ENCODE peak calls at places on chromosomes 1 and 21, in four cellular contexts. K is CD4-positive, alpha-beta T cell; R is GM13976; N is WTC11. S is an unnamed sample.

GRCh38 chr1:47781171-47781959 is 215.8 kb downstream of the TRABD2B start:
- DNase-seq in K (no peak), R (no peak), N (no peak), S (no peak)

GRCh38 chr1:165884690-165885304 is 57.4 kb downstream of the UCK2 start:
- DNase-seq in K (no peak), R (no peak), N (no peak), S (no peak)

GRCh38 chr21:34513109-34513675 is 1.2 kb upstream of the KCNE1 start:
- DNase-seq in K (no peak), R (no peak), N (no peak), S (no peak)

GRCh38 chr1:227316456-227316855 is 1.8 kb downstream of the CDC42BPA start:
- DNase-seq in K (no peak), R (no peak), N (no peak), S (no peak)

GRCh38 chr1:150970818-150971582 is 3.6 kb downstream of the CERS2 start:
- DNase-seq in K (no peak), R (no peak), N (no peak), S (peak)

GRCh38 chr1:157490337-157491165 is 61.8 kb downstream of the FCRL5 start:
- DNase-seq in K (peak), R (peak), N (peak), S (no peak)

GRCh38 chr1:8015036-8015808 is 10.9 kb downstream of the ERRFI1 start:
- DNase-seq in K (no peak), R (peak), N (no peak), S (no peak)

GRCh38 chr1:41613646-41614592 is 129.4 kb upstream of the EDN2 start:
- DNase-seq in K (no peak), R (no peak), N (no peak), S (no peak)

GRCh38 chr1:52651904-52652303 is 18.9 kb downstream of the SHISAL2A start:
- DNase-seq in K (no peak), R (no peak), N (no peak), S (no peak)

GRCh38 chr1:172929006-172929405 is 121.7 kb downstream of the TNFSF18 start:
- DNase-seq in K (no peak), R (no peak), N (no peak), S (no peak)

GRCh38 chr1:196660912-196661311 is 9.1 kb downstream of the CFH start:
- DNase-seq in K (no peak), R (peak), N (no peak), S (no peak)

GRCh38 chr1:180908084-180908765 is 4.5 kb upstream of the KIAA1614 start:
- DNase-seq in K (no peak), R (no peak), N (no peak), S (no peak)

GRCh38 chr1:44783697-44784093 is 4.3 kb downstream of the BEST4 start:
- DNase-seq in K (no peak), R (no peak), N (no peak), S (no peak)

GRCh38 chr1:172779501-172779900 is 120.6 kb downstream of the FASLG start:
- DNase-seq in K (no peak), R (no peak), N (no peak), S (no peak)

GRCh38 chr1:186391841-186392240 is 16.2 kb downstream of the ODR4 start:
- DNase-seq in K (no peak), R (no peak), N (no peak), S (no peak)

GRCh38 chr1:150008699-150009098 is 1.8 kb downstream of the OTUD7B start:
- DNase-seq in K (no peak), R (no peak), N (no peak), S (no peak)

GRCh38 chr1:66335859-66336640 is 197.9 kb upstream of the SGIP1 start:
- DNase-seq in K (peak), R (peak), N (no peak), S (peak)

GRCh38 chr1:174258148-174258550 is 98.8 kb downstream of the RABGAP1L start:
- DNase-seq in K (no peak), R (peak), N (peak), S (no peak)

GRCh38 chr1:180268556-180269044 is 38.5 kb downstream of the LHX4 start:
- DNase-seq in K (no peak), R (no peak), N (no peak), S (no peak)

GRCh38 chr1:203464226-203464625 is 11.4 kb upstream of the PRELP start:
- DNase-seq in K (no peak), R (no peak), N (no peak), S (peak)

GRCh38 chr21:42679319-42679981 is 26.0 kb downstream of the PDE9A start:
- DNase-seq in K (no peak), R (no peak), N (peak), S (no peak)

GRCh38 chr1:207034998-207035397 is 2.4 kb upstream of the C1orf116 start:
- DNase-seq in K (no peak), R (no peak), N (no peak), S (no peak)

GRCh38 chr1:94044290-94044790 is 76.6 kb downstream of the ABCA4 start:
- DNase-seq in K (no peak), R (no peak), N (no peak), S (no peak)

GRCh38 chr1:161305872-161306519 is 3.8 kb downstream of the MPZ start:
- DNase-seq in K (peak), R (peak), N (peak), S (peak)

GRCh38 chr21:32702702-32703101 is 25.1 kb downstream of the SYNJ1 start:
- DNase-seq in K (no peak), R (no peak), N (no peak), S (no peak)

GRCh38 chr1:111561328-111561727 is 57.9 kb upstream of the ADORA3 start:
- DNase-seq in K (no peak), R (no peak), N (no peak), S (no peak)

GRCh38 chr1:33391669-33392068 is 39.2 kb downstream of the PHC2 start:
- DNase-seq in K (no peak), R (no peak), N (no peak), S (no peak)

GRCh38 chr1:53615101-53615500 is 123.9 kb downstream of the GLIS1 start:
- DNase-seq in K (no peak), R (no peak), N (no peak), S (no peak)

GRCh38 chr1:172742599-172743500 is 83.9 kb downstream of the FASLG start:
- DNase-seq in K (no peak), R (no peak), N (no peak), S (no peak)

GRCh38 chr1:185325413-185325812 is 8.4 kb upstream of the IVNS1ABP start:
- DNase-seq in K (no peak), R (no peak), N (no peak), S (no peak)

GRCh38 chr1:167695150-167695549 is 26.6 kb upstream of the MPZL1 start:
- DNase-seq in K (no peak), R (no peak), N (no peak), S (no peak)

GRCh38 chr1:96309783-96310182 is 411.8 kb upstream of the PTBP2 start:
- DNase-seq in K (no peak), R (no peak), N (no peak), S (no peak)

GRCh38 chr1:169466259-169467230 is 19.2 kb downstream of the SLC19A2 start:
- DNase-seq in K (no peak), R (no peak), N (no peak), S (no peak)

DNA sequence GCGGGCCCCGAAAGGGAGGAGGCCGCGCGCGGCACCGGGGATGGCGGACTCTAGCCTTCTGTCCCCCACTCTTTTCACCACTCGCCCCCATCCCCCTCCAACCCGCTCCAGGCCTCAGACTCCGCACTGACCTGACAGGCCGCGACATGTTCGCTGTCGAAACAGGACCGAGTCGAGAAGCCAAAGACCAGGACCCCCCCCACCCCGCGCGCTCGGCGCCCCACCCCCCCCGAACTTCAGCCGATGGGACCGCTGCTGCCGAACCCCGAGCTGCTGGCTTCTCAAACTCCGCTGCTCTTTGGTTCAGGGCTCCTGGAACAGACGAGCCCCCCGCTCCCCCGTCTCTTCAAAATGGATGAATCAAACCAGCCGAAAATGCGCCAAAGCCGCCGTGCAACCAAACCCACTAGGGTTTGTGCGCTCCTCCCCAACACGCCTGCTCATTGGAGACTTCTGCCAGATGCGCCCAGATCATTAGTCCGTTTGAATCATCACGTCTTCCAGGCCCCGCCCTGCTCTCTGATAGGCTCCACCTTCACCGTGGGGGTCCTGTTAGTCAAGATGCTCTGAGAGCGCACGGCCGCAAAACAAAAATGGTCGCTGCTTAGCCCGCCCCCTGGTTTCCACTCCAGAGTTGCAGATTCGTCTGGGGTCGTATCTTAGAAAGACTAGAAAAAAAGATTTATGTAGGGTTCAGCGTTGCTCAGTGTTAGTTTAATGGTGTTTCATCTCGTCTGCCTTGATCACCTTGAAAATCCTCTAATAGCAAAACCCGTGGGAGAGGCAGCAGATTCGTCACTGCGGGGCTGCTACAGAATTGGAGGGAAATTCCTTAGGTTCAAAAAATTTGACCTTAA is at the start of gene NUCKS1:
- DNase-seq in K (peak), R (peak), N (peak), S (peak)
- TF ChIP-seq CTCF in K (no peak), R (no peak), N (no peak), S (peak)

GRCh38 chr21:30166705-30167104 is at the start of gene CLDN17:
- DNase-seq in K (no peak), R (no peak), N (no peak), S (no peak)

GRCh38 chr21:30166171-30166570 is 434 bp downstream of the CLDN17 start:
- DNase-seq in K (no peak), R (no peak), N (no peak), S (no peak)

GRCh38 chr21:30168086-30168485 is 1.5 kb upstream of the CLDN17 start:
- DNase-seq in K (no peak), R (no peak), N (no peak), S (no peak)

DNA sequence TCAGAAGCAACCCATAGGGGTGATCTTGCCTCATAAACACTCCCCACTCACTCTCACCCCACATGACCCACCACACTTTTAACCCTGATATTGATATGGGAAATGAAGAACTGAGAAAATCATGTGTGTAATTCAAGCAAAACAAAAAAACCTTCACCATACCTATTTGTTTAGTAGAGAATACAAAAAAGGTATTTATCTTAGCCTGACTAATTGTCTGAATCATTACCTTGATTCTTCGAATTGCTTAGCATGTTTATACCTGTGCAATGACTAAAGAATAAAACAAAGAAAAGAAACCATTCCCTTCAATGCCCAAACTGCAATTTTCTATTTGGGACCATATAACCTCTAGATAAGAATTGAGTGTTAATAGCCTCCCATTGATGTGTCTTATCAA is 1.8 kb downstream of the CLDN17 start:
- DNase-seq in K (no peak), R (no peak), N (no peak), S (no peak)
- TF ChIP-seq CTCF in K (no peak), R (no peak), N (no peak), S (no peak)

DNA sequence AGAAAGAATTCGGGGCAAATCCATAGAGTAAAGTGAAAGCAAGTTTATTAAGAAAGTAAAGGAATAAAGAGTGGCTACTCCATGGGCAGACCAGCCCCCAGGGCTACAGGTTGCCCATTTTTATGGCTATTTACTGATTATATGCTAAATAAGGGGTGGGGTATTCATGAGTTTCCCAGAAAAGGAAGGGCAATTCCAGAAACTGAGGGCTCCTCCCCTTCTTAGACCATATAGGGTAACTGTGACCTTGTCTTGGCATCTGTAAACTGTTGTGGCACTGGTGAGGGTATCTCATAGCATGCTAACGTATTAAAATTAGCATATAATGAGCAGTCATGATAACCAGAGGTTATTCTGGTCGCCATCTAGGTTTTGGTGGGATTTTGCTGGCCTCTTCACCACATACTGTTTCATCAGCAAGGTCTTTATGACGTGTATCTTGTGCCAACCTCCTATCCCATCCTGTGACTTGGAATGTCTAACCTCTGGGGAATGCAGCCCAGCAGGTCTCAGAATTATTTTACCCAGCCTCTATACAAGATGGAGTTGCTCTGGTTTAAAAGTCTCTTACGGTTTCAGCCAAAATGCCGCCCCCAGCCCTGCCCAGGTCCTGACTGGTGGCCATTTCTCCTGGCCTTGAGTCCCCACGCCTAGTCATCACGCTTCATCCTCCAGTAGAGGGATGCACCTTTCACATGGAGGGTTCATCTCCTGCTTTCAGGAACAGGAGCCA is 976 bp upstream of the TRIM17 start:
- DNase-seq in K (no peak), R (no peak), N (no peak), S (peak)
- TF ChIP-seq CTCF in K (no peak), R (no peak), N (no peak), S (no peak)

GRCh38 chr1:59144959-59145358 is 151.9 kb upstream of the FGGY start:
- DNase-seq in K (no peak), R (no peak), N (no peak), S (no peak)

GRCh38 chr1:59146056-59146455 is 150.8 kb upstream of the FGGY start:
- DNase-seq in K (no peak), R (no peak), N (no peak), S (no peak)

GRCh38 chr1:59149435-59149834 is 147.5 kb upstream of the FGGY start:
- DNase-seq in K (no peak), R (no peak), N (no peak), S (no peak)

GRCh38 chr1:59143824-59144223 is 153.1 kb upstream of the FGGY start:
- DNase-seq in K (no peak), R (no peak), N (no peak), S (no peak)

DNA sequence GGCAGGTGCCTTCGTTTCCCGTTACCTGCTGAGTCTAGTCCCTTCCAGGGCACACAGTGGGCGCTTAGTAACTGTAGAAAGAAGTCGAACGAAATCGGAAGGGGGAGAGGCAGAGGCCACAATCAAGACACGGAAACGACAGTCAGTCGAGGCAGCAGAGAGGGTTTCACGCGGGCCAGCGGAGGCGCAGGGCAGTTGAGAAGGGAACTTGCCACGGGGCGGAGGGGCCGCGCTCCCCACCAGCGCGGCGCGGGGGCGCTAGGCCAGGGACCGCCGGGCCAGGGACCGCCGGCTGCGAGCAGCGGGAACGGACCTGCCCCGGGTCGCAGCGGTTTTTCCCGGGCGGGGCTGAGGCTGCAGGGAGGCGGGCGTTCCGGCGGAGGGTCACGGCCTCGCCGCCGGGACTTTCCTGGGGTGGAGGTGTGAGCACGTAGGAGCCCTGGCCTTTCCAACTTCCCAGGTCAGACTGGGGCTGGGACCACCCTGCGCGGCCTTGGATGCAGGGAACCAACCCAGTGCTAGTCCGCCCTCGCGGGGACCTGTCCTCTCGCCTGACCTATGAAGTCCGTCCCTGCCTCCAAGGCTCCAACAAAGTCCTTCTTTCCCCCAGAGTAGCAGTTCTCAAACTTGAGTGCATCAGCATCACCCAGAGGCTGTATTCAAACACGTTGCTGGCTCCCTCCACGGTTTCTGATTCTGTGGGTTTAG is 150.1 kb upstream of the FGGY start:
- DNase-seq in K (peak), R (peak), N (peak), S (peak)
- TF ChIP-seq CTCF in K (no peak), R (peak), N (no peak), S (no peak)

DNA sequence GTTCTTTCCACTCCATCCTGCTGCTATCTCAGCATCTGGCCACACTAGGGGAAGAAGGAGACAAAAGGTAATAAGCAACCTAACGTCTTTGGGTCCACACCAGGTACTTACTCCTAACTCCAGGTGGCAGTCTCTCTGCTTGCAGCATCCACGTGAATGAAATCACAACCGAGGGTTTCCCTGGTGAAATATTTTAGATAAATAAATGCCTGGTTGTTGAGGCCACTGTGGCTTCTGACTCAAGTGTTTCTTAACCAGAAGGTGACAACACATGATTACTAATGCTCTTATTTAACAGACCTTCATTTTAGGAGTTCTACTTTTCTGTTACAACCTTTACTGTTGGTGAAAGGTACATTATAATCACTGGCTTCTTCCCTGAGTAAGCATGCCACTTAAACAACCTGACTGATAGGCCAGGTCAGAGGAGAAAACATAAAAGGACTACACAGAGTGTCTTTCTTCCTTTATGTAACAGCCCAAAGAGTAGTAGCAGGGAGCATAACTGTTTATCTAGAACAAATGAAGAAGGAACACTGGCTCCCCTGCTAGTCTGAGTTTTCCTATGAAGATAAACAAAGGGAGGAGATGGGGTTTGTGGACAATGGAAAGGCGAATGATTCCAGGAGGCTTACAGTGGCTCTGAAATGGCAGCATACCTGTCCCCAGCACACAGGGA is 59.9 kb downstream of the SYT6 start:
- DNase-seq in K (no peak), R (no peak), N (no peak), S (no peak)
- TF ChIP-seq CTCF in K (no peak), R (no peak), N (no peak), S (no peak)

GRCh38 chr1:2055911-2056575 is 5.8 kb downstream of the PRKCZ start:
- DNase-seq in K (no peak), R (no peak), N (no peak), S (no peak)
- TF ChIP-seq CTCF in K (no peak), R (no peak), N (no peak), S (no peak)

S was measured in ovary.